ENCODE peak calls at places on chromosomes 4 and X, in seven cellular contexts. W is neuronal stem cell, D is H9, T is IMR-90, X is mesendoderm, N is mesenchymal stem cell, Z is trophoblast cell. V is an unnamed sample.
A peak's percentile ranks its signal among the peaks of the same experiment; 100 is the strongest.

GRCh38 chrX:103517246-103517645 is 2.0 kb downstream of the RAB40A start:
- DNase-seq in Z (no peak), X (no peak), W (no peak), N (no peak), T (peak; percentile 63), D (no peak), V (no peak)

GRCh38 chr4:702618-703048 is 3.0 kb upstream of the PCGF3 start:
- DNase-seq in T (no peak), X (no peak), D (no peak), Z (no peak), N (no peak), W (no peak), V (no peak)

GRCh38 chr4:2591189-2591588 is 54.7 kb downstream of the FAM193A start:
- DNase-seq in Z (no peak), W (no peak), D (peak; percentile 67), T (peak; percentile 43), X (peak; percentile 72), N (peak; percentile 84), V (no peak)

GRCh38 chrX:46576458-46576857 is 2.9 kb downstream of the CHST7 start:
- DNase-seq in T (no peak), W (no peak), Z (no peak), X (no peak), N (no peak), D (no peak), V (no peak)

GRCh38 chr4:79294064-79294463 is 31.8 kb downstream of the NAA11 start:
- DNase-seq in D (no peak), X (peak; percentile 13), N (no peak), Z (no peak), W (no peak), T (no peak), V (no peak)

GRCh38 chr4:94595880-94596483 is 144.2 kb downstream of the PDLIM5 start:
- DNase-seq in X (peak; percentile 57), D (no peak), T (peak; percentile 74), Z (no peak), W (no peak), N (peak; percentile 68), V (no peak)

GRCh38 chr4:48093949-48094550 is 40.0 kb downstream of the TXK start:
- DNase-seq in W (no peak), X (peak; percentile 82), Z (no peak), D (no peak), N (peak; percentile 38), T (peak; percentile 7), V (peak; percentile 15)

GRCh38 chrX:16785247-16786138 is 773 bp upstream of the TXLNG start:
- DNase-seq in X (no peak), Z (no peak), N (no peak), D (no peak), W (no peak), T (no peak), V (no peak)

GRCh38 chrX:40096395-40097091 is 1.2 kb downstream of the BCOR start:
- DNase-seq in N (peak; percentile 72), W (no peak), D (peak; percentile 61), T (peak; percentile 45), X (peak; percentile 46), Z (peak; percentile 46), V (no peak)

GRCh38 chr4:27398911-27399310 is 538.3 kb downstream of the STIM2 start:
- DNase-seq in T (no peak), W (no peak), N (peak; percentile 0), Z (no peak), X (no peak), D (no peak), V (no peak)

GRCh38 chrX:650801-651200 is 20.2 kb downstream of the SHOX start:
- DNase-seq in T (no peak), D (no peak), W (no peak), X (no peak), Z (no peak), N (no peak), V (peak; percentile 10)

GRCh38 chrX:148681605-148682004 is 181.2 kb downstream of the AFF2 start:
- DNase-seq in D (no peak), T (no peak), N (no peak), W (no peak), Z (no peak), X (no peak), V (no peak)

GRCh38 chrX:23729214-23729613 is 13.9 kb downstream of the ACOT9 start:
- DNase-seq in X (no peak), D (no peak), N (no peak), W (no peak), T (no peak), Z (no peak), V (no peak)

GRCh38 chr4:67122029-67122428 is 423.3 kb downstream of the CENPC start:
- DNase-seq in Z (no peak), W (no peak), X (peak; percentile 70), D (no peak), N (peak; percentile 19), T (no peak), V (no peak)
- H3K23ac ChIP-seq in Z (no peak overlapping the region), W (no peak overlapping the region), X (no peak overlapping the region), D (no peak overlapping the region), N (no peak overlapping the region), T (no peak overlapping the region), V (no peak overlapping the region)

GRCh38 chr4:153832720-153833287 is 43.9 kb upstream of the SFRP2 start:
- DNase-seq in X (no peak), D (no peak), N (no peak), T (no peak), Z (no peak), W (no peak), V (no peak)

GRCh38 chr4:153838564-153838963 is 49.7 kb upstream of the SFRP2 start:
- DNase-seq in T (no peak), N (no peak), X (no peak), Z (no peak), W (no peak), D (no peak), V (no peak)

GRCh38 chr4:153831236-153831635 is 42.4 kb upstream of the SFRP2 start:
- DNase-seq in W (no peak), X (no peak), D (no peak), N (no peak), T (no peak), Z (no peak), V (no peak)

GRCh38 chr4:153834901-153835300 is 46.0 kb upstream of the SFRP2 start:
- DNase-seq in X (no peak), Z (no peak), T (no peak), N (no peak), W (peak; percentile 88), D (no peak), V (no peak)
- H2AK5ac ChIP-seq in X (no peak overlapping the region), Z (no peak overlapping the region), T (no peak overlapping the region), N (no peak overlapping the region), W (no peak overlapping the region), D (no peak overlapping the region), V (no peak overlapping the region)

DNA sequence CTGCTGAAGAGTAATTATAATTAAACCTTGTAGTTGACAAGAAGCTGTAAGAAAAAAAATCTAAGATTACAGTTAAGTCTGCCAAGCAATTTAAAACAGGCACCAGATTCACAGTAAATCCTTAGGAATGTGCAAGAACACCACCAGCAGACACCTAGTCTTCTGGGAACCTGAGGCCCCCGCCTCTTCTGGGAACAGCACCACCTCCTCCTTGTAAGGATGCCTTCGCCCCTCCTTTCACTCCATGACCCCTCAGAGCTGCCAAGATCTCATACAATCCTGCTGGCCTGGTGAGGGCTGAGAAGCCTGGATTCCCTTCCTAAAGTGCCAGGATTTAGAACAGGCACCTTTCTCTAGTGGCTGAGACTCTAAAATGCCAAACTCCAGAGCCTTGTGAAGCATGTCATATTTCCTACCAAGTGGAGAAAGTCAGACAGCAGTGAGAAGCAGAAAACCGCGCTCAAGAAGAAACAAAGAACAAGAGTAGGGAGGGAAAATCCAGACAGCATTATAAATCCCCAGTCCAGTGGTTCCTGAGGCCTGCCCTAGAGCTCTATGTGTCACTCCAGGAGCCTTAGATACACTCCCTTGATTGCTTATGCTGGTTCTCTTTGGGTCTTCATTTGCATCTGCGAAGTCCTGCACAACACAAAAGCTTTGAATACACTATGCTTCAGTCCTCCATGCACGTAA is 166.4 kb downstream of the TSPAN5 start:
- DNase-seq in N (no peak), D (no peak), X (peak; percentile 29), W (no peak), T (no peak), Z (no peak), V (no peak)
- H3K23ac ChIP-seq in N (no peak overlapping the region), D (no peak overlapping the region), X (no peak overlapping the region), W (no peak overlapping the region), T (peak overlapping the region; percentile 15), Z (no peak overlapping the region), V (no peak overlapping the region)

DNA sequence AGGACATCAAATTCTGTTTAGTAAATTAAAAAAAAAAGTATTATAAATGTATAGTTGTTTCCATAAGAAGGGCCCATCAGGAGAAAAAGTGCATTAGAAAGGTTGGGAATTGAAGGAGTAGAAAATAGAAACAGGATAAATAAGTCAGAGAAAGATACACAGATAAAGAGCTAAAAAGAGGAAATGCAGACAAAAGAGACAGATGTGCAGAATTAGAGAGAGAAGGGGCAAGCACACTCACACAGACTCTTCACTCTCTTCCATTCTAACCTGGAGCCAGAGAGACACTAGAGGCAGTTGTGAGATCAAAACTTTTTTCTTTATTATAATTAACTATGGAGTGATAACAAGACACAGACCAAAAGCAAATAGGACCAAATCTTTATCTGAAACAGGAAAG is 134.1 kb downstream of the CEP135 start:
- DNase-seq in X (no peak), T (no peak), D (no peak), Z (no peak), W (no peak), N (no peak), V (no peak)
- H2AK5ac ChIP-seq in X (no peak overlapping the region), T (no peak overlapping the region), D (no peak overlapping the region), Z (no peak overlapping the region), W (no peak overlapping the region), N (no peak overlapping the region), V (no peak overlapping the region)